ENCODE peak calls at places on chromosomes 1 and 21, in four cellular contexts. D is breast epithelium, X is Peyer's patch, N is body of pancreas. Q is an unnamed sample.

GRCh38 chr1:205812271-205812877 is 624 bp downstream of the SLC41A1 start:
- DNase-seq in X (no peak), N (peak; percentile 41), D (peak; percentile 26), Q (peak; percentile 45)

GRCh38 chr1:7642418-7642704 is 128.7 kb upstream of the VAMP3 start:
- DNase-seq in D (no peak), N (no peak), X (no peak), Q (no peak)

GRCh38 chr1:163922743-163923186 is 601.0 kb downstream of the NUF2 start:
- DNase-seq in N (no peak), D (no peak), X (no peak), Q (no peak)

GRCh38 chr1:199490804-199491527 is 536.5 kb upstream of the NR5A2 start:
- DNase-seq in X (no peak), N (no peak), D (no peak), Q (no peak)

GRCh38 chr1:94864821-94865220 is 44.7 kb downstream of the SLC44A3 start:
- DNase-seq in X (no peak), N (peak; percentile 59), D (peak; percentile 55), Q (no peak)

GRCh38 chr1:168861421-168862023 is 132.5 kb upstream of the DPT start:
- DNase-seq in X (no peak), N (no peak), D (no peak), Q (no peak)

GRCh38 chr1:45430486-45430885 is 60.5 kb downstream of the TESK2 start:
- DNase-seq in X (no peak), D (no peak), N (no peak), Q (no peak)

GRCh38 chr1:117541003-117541402 is 64.8 kb upstream of the TENT5C start:
- DNase-seq in X (no peak), N (peak; percentile 67), D (peak; percentile 86), Q (no peak)

GRCh38 chr1:174892016-174892415 is 107.7 kb upstream of the CACYBP start:
- DNase-seq in X (no peak), N (no peak), D (no peak), Q (no peak)

GRCh38 chr1:1062364-1063163 is 11.5 kb downstream of the RNF223 start:
- DNase-seq in N (no peak), X (no peak), D (no peak), Q (no peak)

GRCh38 chr1:156896490-156897033 is 3.0 kb downstream of the PEAR1 start:
- DNase-seq in D (no peak), X (no peak), N (no peak), Q (peak; percentile 98)

GRCh38 chr1:109762821-109763645 is 690 bp downstream of the EPS8L3 start:
- DNase-seq in X (peak; percentile 62), N (peak; percentile 2), D (no peak), Q (no peak)

GRCh38 chr1:189669846-189670245 is 807.8 kb downstream of the BRINP3 start:
- DNase-seq in N (no peak), D (no peak), X (no peak), Q (no peak)

GRCh38 chr1:222777463-222777862 is 37.4 kb upstream of the DISP1 start:
- DNase-seq in N (no peak), X (no peak), D (no peak), Q (no peak)

GRCh38 chr1:107138767-107139445 is 1.9 kb upstream of the NTNG1 start:
- DNase-seq in X (no peak), N (no peak), D (no peak), Q (peak; percentile 23)

GRCh38 chr1:74596770-74597169 is 76.8 kb downstream of the ERICH3 start:
- DNase-seq in D (no peak), N (no peak), X (no peak), Q (no peak)

GRCh38 chr1:232334811-232335210 is 295.1 kb downstream of the SIPA1L2 start:
- DNase-seq in X (no peak), D (peak; percentile 60), N (no peak), Q (no peak)

GRCh38 chr1:9404541-9404940 is 111.8 kb downstream of the SPSB1 start:
- DNase-seq in N (no peak), X (no peak), D (no peak), Q (no peak)

GRCh38 chr1:81559662-81560350 is 240.9 kb upstream of the ADGRL2 start:
- DNase-seq in D (no peak), N (no peak), X (no peak), Q (no peak)

GRCh38 chr1:61079898-61080336 is 2.4 kb upstream of the NFIA start:
- DNase-seq in D (peak; percentile 84), N (peak; percentile 87), X (peak; percentile 69), Q (no peak)

GRCh38 chr1:236063919-236064673 is 794 bp downstream of the NID1 start:
- DNase-seq in D (peak; percentile 26), X (peak; percentile 54), N (peak; percentile 78), Q (peak; percentile 70)

GRCh38 chr21:8990326-8991087 is 1530.9 kb upstream of the TPTE start:
- DNase-seq in N (no peak), X (no peak), D (no peak), Q (no peak)

GRCh38 chr1:24935615-24936484 is 5.8 kb upstream of the RUNX3 start:
- DNase-seq in D (no peak), N (no peak), X (no peak), Q (no peak)

GRCh38 chr1:178745260-178745659 is 20.2 kb downstream of the RALGPS2 start:
- DNase-seq in N (no peak), X (no peak), D (no peak), Q (no peak)

GRCh38 chr1:23889074-23889473 is 21.0 kb upstream of the FUCA1 start:
- DNase-seq in D (no peak), X (no peak), N (no peak), Q (no peak)
- TF ChIP-seq POLR2A in D (no peak), X (no peak), N (no peak), Q (no peak)

GRCh38 chr1:76730027-76730426 is 137.3 kb upstream of the ST6GALNAC5 start:
- DNase-seq in D (no peak), X (no peak), N (no peak), Q (no peak)
- TF ChIP-seq POLR2A in D (no peak), X (no peak), N (no peak), Q (no peak)

GRCh38 chr1:194717941-194718340 is 1531.5 kb upstream of the B3GALT2 start:
- DNase-seq in X (no peak), N (no peak), D (no peak), Q (no peak)

GRCh38 chr1:194717334-194717733 is 1530.9 kb upstream of the B3GALT2 start:
- DNase-seq in X (no peak), N (no peak), D (no peak), Q (no peak)

GRCh38 chr1:194723067-194723466 is 1536.7 kb upstream of the B3GALT2 start:
- DNase-seq in D (no peak), X (no peak), N (no peak), Q (no peak)
- TF ChIP-seq POLR2A in D (no peak), X (no peak), N (no peak), Q (no peak)

GRCh38 chr1:182032251-182032650 is 29.3 kb downstream of the ZNF648 start:
- DNase-seq in X (no peak), D (no peak), N (no peak), Q (no peak)

GRCh38 chr1:182035097-182035770 is 26.3 kb downstream of the ZNF648 start:
- DNase-seq in N (no peak), X (no peak), D (no peak), Q (no peak)

GRCh38 chr1:182029002-182029378 is 32.5 kb downstream of the ZNF648 start:
- DNase-seq in N (no peak), X (no peak), D (no peak), Q (no peak)

DNA sequence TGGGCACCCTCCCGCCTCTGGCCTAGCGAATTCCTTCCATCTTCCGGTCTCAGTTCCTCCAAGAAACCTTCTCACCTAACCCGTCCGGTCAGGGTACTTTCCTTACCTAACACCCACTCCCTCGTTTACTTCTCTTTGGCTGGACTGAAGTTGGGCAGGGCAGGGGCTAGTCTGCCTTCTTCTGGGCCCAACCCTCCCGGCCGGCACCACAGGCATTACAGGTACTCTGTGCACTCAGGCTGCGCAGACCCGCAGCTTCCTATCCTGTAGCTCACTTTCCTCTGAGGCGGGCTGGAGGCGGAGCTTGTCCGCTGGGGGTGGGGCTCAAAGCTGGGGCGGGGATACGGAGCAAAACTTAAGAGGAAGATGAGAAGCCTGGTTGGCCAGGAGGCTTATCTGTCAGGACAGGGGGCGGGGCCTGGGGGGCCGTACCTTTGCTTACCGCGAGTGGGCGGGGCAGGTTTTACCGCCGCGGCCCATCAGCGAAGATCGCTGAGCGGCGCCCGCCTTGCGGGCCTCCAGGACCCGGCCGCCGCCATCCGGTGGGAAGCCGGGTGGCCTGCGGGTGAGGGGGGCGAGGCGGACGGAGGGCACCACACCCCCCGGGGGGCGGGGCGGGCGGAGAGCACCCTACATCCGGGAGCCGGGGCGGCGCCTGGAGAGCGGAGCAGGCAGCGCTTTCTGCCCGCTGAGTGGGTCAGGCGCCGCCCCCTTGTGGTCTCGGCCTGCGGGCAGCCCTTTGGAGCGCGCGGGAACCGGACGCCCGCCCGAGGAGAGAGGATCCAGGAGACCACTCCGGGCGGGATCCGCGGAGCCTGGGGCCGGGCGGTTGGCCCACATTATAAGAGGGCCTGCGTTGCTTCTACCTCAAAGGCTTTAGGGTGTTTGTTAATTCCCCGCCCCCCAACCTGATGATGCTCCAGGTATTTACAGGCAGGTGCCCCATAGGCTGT is 31.9 kb downstream of the ZNF648 start:
- DNase-seq in N (peak; percentile 99), D (peak; percentile 99), X (peak; percentile 98), Q (peak; percentile 73)
- TF ChIP-seq POLR2A in N (peak; percentile 97), D (peak; percentile 66), X (peak; percentile 63), Q (peak; percentile 43)

GRCh38 chr1:114508386-114508898 is 2.6 kb downstream of the TRIM33 start:
- DNase-seq in N (no peak), D (no peak), X (no peak), Q (no peak)

GRCh38 chr1:114505148-114505561 is 5.8 kb downstream of the TRIM33 start:
- DNase-seq in D (no peak), N (no peak), X (no peak), Q (no peak)

GRCh38 chr1:114502080-114502479 is 8.9 kb downstream of the TRIM33 start:
- DNase-seq in D (no peak), N (no peak), X (no peak), Q (no peak)

GRCh38 chr1:114509596-114510234 is 1.3 kb downstream of the TRIM33 start:
- DNase-seq in X (no peak), N (no peak), D (no peak), Q (no peak)

DNA sequence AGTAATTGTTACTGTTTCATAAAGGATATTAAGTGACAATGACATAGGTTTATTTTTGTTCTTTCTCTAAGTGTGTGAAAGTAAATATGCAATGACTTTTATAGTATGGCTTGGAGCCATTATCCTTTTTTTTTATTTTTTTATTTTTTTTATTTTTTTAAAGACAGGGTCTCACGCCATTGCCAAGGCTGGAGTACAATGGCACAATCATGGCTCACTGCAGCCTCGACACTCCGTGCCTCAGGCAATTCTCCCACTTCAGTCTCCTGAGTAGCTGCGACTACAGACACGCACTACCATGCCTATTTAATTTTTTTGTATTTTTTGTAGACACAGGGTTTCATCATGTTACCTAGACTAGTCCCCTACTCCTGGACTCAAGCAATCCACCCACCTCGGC is 7.0 kb downstream of the TRIM33 start:
- DNase-seq in D (no peak), X (no peak), N (no peak), Q (no peak)
- TF ChIP-seq POLR2A in D (no peak), X (no peak), N (no peak), Q (no peak)

DNA sequence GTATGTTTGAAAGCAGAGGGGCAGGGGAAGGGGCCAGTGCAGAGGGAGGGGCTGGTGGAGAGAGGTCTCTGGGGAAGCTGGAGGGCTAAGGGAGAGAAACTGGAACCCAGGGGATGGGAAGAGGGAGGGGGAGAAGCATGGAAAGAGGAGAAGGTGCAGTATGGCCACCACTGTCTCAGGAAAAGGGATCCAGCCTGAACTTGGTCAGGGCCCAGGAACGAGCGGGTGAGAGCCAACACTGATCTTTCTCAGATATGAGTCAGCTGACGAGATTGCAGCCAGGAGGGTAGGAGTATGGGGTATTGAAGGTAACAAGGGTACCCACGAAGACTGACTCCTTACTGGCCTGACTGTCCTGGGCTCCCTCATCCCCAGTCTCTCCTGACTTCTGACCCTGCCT is 18.0 kb downstream of the TIE1 start:
- DNase-seq in D (no peak), N (no peak), X (no peak), Q (no peak)
- TF ChIP-seq POLR2A in D (no peak), N (no peak), X (no peak), Q (no peak)

Q was measured in H54.